ENCODE peak calls at places on chromosomes 3 and 15, in eight cellular contexts. P, B, O, R, F, M, H and T are unnamed samples.

GRCh38 chr3:72891053-72891855 is 3.4 kb downstream of the GXYLT2 start:
- DNase-seq in P (peak; percentile 99), B (no peak), O (peak; percentile 38), R (no peak), F (no peak), M (no peak), H (no peak), T (no peak)

GRCh38 chr3:107637416-107638182 is 114.8 kb downstream of the BBX start:
- DNase-seq in P (no peak), B (no peak), O (no peak), R (no peak), F (no peak), M (no peak), H (no peak), T (no peak)

GRCh38 chr15:67803996-67804843 is 21.1 kb upstream of the SKOR1 start:
- DNase-seq in P (no peak), B (peak; percentile 68), O (no peak), R (no peak), F (no peak), M (no peak), H (no peak), T (no peak)

GRCh38 chr3:27657404-27657803 is 64.7 kb downstream of the EOMES start:
- DNase-seq in P (no peak), B (no peak), O (no peak), R (no peak), F (no peak), M (no peak), H (no peak), T (no peak)

GRCh38 chr3:142649996-142650693 is 54.0 kb downstream of the PLS1 start:
- DNase-seq in P (no peak), B (no peak), O (no peak), R (no peak), F (no peak), M (no peak), H (no peak), T (no peak)

GRCh38 chr15:25072857-25073476 is 118.2 kb downstream of the SNRPN start:
- DNase-seq in P (no peak), B (no peak), O (no peak), R (no peak), F (no peak), M (no peak), H (no peak), T (no peak)

GRCh38 chr3:174957581-174958001 is 98.5 kb downstream of the NAALADL2 start:
- DNase-seq in P (no peak), B (no peak), O (no peak), R (no peak), F (no peak), M (no peak), H (no peak), T (no peak)

GRCh38 chr3:10234526-10235230 is 13.6 kb upstream of the TATDN2 start:
- DNase-seq in P (no peak), B (peak; percentile 85), O (no peak), R (no peak), F (no peak), M (no peak), H (peak; percentile 68), T (no peak)

GRCh38 chr3:63931290-63931689 is 19.1 kb upstream of the SCAANT1 start:
- DNase-seq in P (no peak), B (no peak), O (no peak), R (no peak), F (no peak), M (no peak), H (no peak), T (no peak)

GRCh38 chr3:36969540-36970432 is 23.1 kb downstream of the EPM2AIP1 start:
- DNase-seq in P (peak; percentile 52), B (peak; percentile 60), O (peak; percentile 40), R (no peak), F (no peak), M (peak; percentile 33), H (peak; percentile 7), T (peak; percentile 43)

GRCh38 chr15:89898146-89898545 is 4.4 kb upstream of the AP3S2 start:
- DNase-seq in P (no peak), B (no peak), O (no peak), R (no peak), F (no peak), M (no peak), H (no peak), T (no peak)